ENCODE peak calls at places on chromosomes 6 and 20, in six cellular contexts. Q, M, B, R, H and T are unnamed samples.
A peak's percentile ranks its signal among the peaks of the same experiment; 100 is the strongest.

GRCh38 chr6:2688416-2689064 is 62.2 kb downstream of the MYLK4 start:
- ATAC-seq in Q (no peak), M (peak; percentile 73), B (peak; percentile 71), R (no peak), H (peak; percentile 58), T (no peak)

GRCh38 chr20:15155848-15156401 is 818.5 kb upstream of the FLRT3 start:
- ATAC-seq in Q (no peak), M (no peak), B (no peak), R (no peak), H (no peak), T (no peak)

GRCh38 chr6:26224940-26225847 is 138.0 kb downstream of the HFE start:
- ATAC-seq in Q (no peak), M (peak; percentile 54), B (peak; percentile 61), R (no peak), H (no peak), T (peak; percentile 16)

GRCh38 chr6:2149370-2150006 is 95.9 kb downstream of the GMDS start:
- ATAC-seq in Q (no peak), M (no peak), B (no peak), R (peak; percentile 77), H (no peak), T (no peak)

GRCh38 chr6:85450578-85450884 is 648 bp downstream of the NT5E start:
- ATAC-seq in Q (no peak), M (no peak), B (no peak), R (no peak), H (no peak), T (no peak)

GRCh38 chr6:33670971-33671370 is 40.5 kb downstream of the UQCC2 start:
- ATAC-seq in Q (no peak), M (no peak), B (no peak), R (no peak), H (no peak), T (no peak)

GRCh38 chr6:145525038-145525437 is 210.3 kb downstream of the EPM2A start:
- ATAC-seq in Q (no peak), M (no peak), B (no peak), R (no peak), H (no peak), T (no peak)

GRCh38 chr6:143140767-143141166 is 80.1 kb downstream of the AIG1 start:
- ATAC-seq in Q (no peak), M (peak; percentile 67), B (no peak), R (no peak), H (no peak), T (no peak)

GRCh38 chr6:147554281-147554680 is 45.8 kb downstream of the SAMD5 start:
- ATAC-seq in Q (no peak), M (peak; percentile 92), B (no peak), R (no peak), H (no peak), T (no peak)

GRCh38 chr6:31690231-31691077 is 9.6 kb upstream of the LY6G5C start:
- ATAC-seq in Q (no peak), M (no peak), B (no peak), R (no peak), H (no peak), T (no peak)

GRCh38 chr6:4103929-4104328 is 25.0 kb upstream of the FAM217A start:
- ATAC-seq in Q (no peak), M (no peak), B (no peak), R (peak; percentile 92), H (no peak), T (no peak)

GRCh38 chr6:4105980-4106536 is 27.1 kb upstream of the FAM217A start:
- ATAC-seq in Q (no peak), M (no peak), B (no peak), R (no peak), H (peak; percentile 64), T (no peak)

GRCh38 chr6:4100655-4101054 is 21.7 kb upstream of the FAM217A start:
- ATAC-seq in Q (no peak), M (no peak), B (no peak), R (no peak), H (no peak), T (no peak)

GRCh38 chr6:4102687-4103244 is 23.8 kb upstream of the FAM217A start:
- ATAC-seq in Q (no peak), M (no peak), B (no peak), R (peak; percentile 57), H (peak; percentile 96), T (no peak)

DNA sequence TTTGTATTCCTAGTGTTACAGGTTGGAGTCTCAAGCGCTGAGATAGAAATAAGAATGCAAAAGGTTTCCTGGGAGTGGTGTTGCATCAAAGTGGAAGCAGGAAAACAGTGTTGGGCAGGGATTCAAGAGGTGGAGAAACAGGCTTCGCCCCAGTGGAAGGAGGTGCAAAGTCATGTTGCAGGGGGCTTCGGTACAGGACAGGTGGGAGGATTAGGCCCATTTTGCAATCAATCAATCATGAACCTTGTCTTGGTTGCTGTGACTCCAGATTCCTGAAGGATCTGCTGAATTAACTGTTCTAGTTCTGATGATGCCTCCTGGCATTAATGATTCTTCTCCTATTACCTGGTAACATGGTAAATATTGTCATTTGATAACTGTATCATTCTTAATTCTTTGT is 22.4 kb upstream of the FAM217A start:
- ATAC-seq in Q (no peak), M (no peak), B (peak; percentile 59), R (no peak), H (no peak), T (no peak)
- H3K27ac ChIP-seq in Q (no peak overlapping the region), M (no peak overlapping the region), B (peak overlapping the region; percentile 41), R (no peak overlapping the region), H (no peak overlapping the region), T (no peak overlapping the region)

GRCh38 chr6:157985378-157986155 is 3.9 kb downstream of the SYNJ2 start:
- ATAC-seq in Q (no peak), M (no peak), B (no peak), R (no peak), H (peak; percentile 77), T (no peak)

GRCh38 chr6:157983439-157984119 is 1.9 kb downstream of the SYNJ2 start:
- ATAC-seq in Q (no peak), M (no peak), B (no peak), R (no peak), H (no peak), T (no peak)

GRCh38 chr6:157982580-157983438 is 1.1 kb downstream of the SYNJ2 start:
- ATAC-seq in Q (no peak), M (no peak), B (no peak), R (no peak), H (no peak), T (no peak)

GRCh38 chr6:157984686-157985225 is 3.1 kb downstream of the SYNJ2 start:
- ATAC-seq in Q (no peak), M (no peak), B (no peak), R (no peak), H (no peak), T (no peak)

DNA sequence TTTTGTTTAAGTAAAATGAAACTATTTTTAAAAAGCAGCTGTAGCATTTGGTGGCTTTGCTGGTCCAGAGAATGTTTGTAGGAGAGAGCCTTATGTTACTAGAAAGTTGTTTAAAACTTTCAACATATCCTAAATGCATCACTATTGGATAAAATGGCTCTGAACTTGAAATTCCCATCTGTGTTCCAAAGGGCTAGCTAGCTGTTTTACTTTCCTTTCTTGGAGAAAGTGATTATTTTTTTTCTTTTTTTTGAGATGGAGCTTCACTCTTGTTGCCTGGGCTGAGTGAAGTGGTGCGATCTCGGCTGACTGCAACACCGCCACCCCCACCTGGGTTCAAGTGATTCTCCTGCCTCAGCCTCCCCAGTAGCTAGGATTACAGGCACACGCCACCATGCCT is 2.5 kb downstream of the SYNJ2 start:
- ATAC-seq in Q (no peak), M (no peak), B (no peak), R (no peak), H (no peak), T (no peak)
- H3K27ac ChIP-seq in Q (no peak overlapping the region), M (no peak overlapping the region), B (no peak overlapping the region), R (peak overlapping the region; percentile 66), H (peak overlapping the region; percentile 96), T (peak overlapping the region; percentile 92)

GRCh38 chr20:16527438-16527837 is 45.8 kb downstream of the KIF16B start:
- ATAC-seq in Q (no peak), M (no peak), B (peak; percentile 31), R (no peak), H (no peak), T (no peak)

GRCh38 chr20:16531485-16531884 is 41.8 kb downstream of the KIF16B start:
- ATAC-seq in Q (no peak), M (no peak), B (no peak), R (no peak), H (no peak), T (no peak)

GRCh38 chr20:16530201-16530681 is 43.0 kb downstream of the KIF16B start:
- ATAC-seq in Q (peak; percentile 19), M (peak; percentile 37), B (no peak), R (no peak), H (peak; percentile 62), T (no peak)

GRCh38 chr20:16526433-16527380 is 46.5 kb downstream of the KIF16B start:
- ATAC-seq in Q (no peak), M (no peak), B (peak; percentile 77), R (no peak), H (no peak), T (no peak)

GRCh38 chr20:16528078-16528477 is 45.2 kb downstream of the KIF16B start:
- ATAC-seq in Q (peak; percentile 70), M (peak; percentile 42), B (peak; percentile 98), R (peak; percentile 88), H (peak; percentile 98), T (peak; percentile 71)
- H3K27ac ChIP-seq in Q (no peak overlapping the region), M (no peak overlapping the region), B (peak overlapping the region; percentile 93), R (no peak overlapping the region), H (peak overlapping the region; percentile 8), T (no peak overlapping the region)

DNA sequence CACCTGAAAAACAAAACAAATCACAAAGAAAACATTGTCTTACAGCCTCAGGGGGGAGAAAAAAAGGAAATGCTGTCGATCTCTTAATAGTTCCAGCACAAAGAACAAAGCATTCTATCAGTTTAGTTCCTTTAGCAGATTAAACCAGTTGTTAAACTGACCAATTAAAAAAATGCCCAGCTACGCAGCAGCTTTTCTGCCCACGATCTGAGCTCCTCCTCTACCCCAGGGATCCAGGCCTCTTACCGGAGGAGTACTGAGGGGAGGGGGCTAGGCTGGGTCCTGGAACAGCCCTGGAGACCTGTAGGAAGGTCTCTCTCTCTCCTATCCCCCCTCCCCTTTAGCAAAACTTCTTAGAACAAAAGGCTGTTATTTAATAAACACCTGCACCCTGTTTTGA is 13.4 kb downstream of the PTK7 start:
- ATAC-seq in Q (peak; percentile 38), M (no peak), B (no peak), R (peak; percentile 61), H (peak; percentile 5), T (no peak)
- H3K27ac ChIP-seq in Q (peak overlapping the region; percentile 74), M (no peak overlapping the region), B (no peak overlapping the region), R (peak overlapping the region; percentile 75), H (peak overlapping the region; percentile 92), T (no peak overlapping the region)

GRCh38 chr6:52553158-52553557 is 23.7 kb downstream of the TRAM2 start:
- ATAC-seq in Q (no peak), M (no peak), B (no peak), R (no peak), H (no peak), T (no peak)
- H3K27ac ChIP-seq in Q (no peak overlapping the region), M (no peak overlapping the region), B (no peak overlapping the region), R (no peak overlapping the region), H (peak overlapping the region; percentile 2), T (peak overlapping the region; percentile 83)

DNA sequence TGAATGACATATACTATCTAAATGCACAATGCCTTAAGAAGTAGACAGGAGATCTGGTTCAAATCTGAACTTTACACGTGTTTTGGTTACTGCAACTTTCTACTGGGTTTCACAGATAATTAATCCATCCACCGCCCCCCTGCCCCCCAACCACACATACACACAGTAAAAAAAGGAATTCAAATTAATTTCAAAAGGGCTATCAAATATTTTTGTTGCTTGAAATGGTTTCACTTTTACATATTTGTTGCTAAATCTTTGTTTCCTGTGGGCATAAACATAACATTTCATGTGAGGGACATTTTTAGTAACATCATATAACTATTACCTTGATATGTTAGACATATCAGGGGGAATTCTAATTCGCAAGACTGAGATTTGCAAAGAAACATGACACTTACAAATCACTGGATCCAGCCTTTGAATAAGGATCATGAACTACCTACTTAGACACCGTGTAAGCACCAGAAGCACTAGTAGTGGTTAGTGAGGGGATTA is 7.5 kb downstream of the NEDD9 start:
- ATAC-seq in Q (no peak), M (no peak), B (no peak), R (no peak), H (no peak), T (no peak)
- H3K27ac ChIP-seq in Q (peak overlapping the region; percentile 92), M (peak overlapping the region; percentile 84), B (peak overlapping the region; percentile 23), R (peak overlapping the region; percentile 5), H (peak overlapping the region; percentile 31), T (no peak overlapping the region)